ENCODE peak calls at places on chromosomes 2 and 18, in six cellular contexts. One of them, this sample, is unnamed.

GRCh38 chr2:234674781-234675201 is 177.9 kb upstream of the ARL4C start:
- DNase-seq in choroid plexus epithelial cell: peak
- DNase-seq in ovary: peak
- DNase-seq in A172: peak
- DNase-seq in fibroblast of lung: peak
- DNase-seq in left lobe of liver: no peak
- DNase-seq in this sample: no peak

GRCh38 chr2:127254386-127254981 is 34.4 kb upstream of the CYP27C1 start:
- DNase-seq in ovary: no peak
- DNase-seq in fibroblast of lung: peak
- DNase-seq in choroid plexus epithelial cell: peak
- DNase-seq in left lobe of liver: no peak
- DNase-seq in A172: peak
- DNase-seq in this sample: no peak

GRCh38 chr2:37915773-37916172 is 9.3 kb upstream of the RMDN2 start:
- DNase-seq in choroid plexus epithelial cell: no peak
- DNase-seq in A172: no peak
- DNase-seq in fibroblast of lung: no peak
- DNase-seq in left lobe of liver: no peak
- DNase-seq in ovary: no peak
- DNase-seq in this sample: no peak

GRCh38 chr2:236688157-236688556 is 118.5 kb downstream of the ACKR3 start:
- DNase-seq in A172: no peak
- DNase-seq in left lobe of liver: no peak
- DNase-seq in fibroblast of lung: no peak
- DNase-seq in choroid plexus epithelial cell: no peak
- DNase-seq in ovary: no peak
- DNase-seq in this sample: no peak

GRCh38 chr2:2845796-2846315 is 514.8 kb upstream of the MYT1L start:
- DNase-seq in fibroblast of lung: no peak
- DNase-seq in left lobe of liver: no peak
- DNase-seq in A172: no peak
- DNase-seq in choroid plexus epithelial cell: no peak
- DNase-seq in ovary: no peak
- DNase-seq in this sample: no peak

GRCh38 chr2:240793313-240794177 is 26.5 kb downstream of the KIF1A start:
- DNase-seq in fibroblast of lung: no peak
- DNase-seq in left lobe of liver: peak
- DNase-seq in choroid plexus epithelial cell: no peak
- DNase-seq in A172: no peak
- DNase-seq in ovary: no peak
- DNase-seq in this sample: no peak

GRCh38 chr18:62663731-62664336 is 51.5 kb upstream of the PHLPP1 start:
- DNase-seq in A172: peak
- DNase-seq in left lobe of liver: no peak
- DNase-seq in ovary: no peak
- DNase-seq in choroid plexus epithelial cell: peak
- DNase-seq in fibroblast of lung: peak
- DNase-seq in this sample: peak

GRCh38 chr18:25244170-25244569 is 107.8 kb downstream of the ZNF521 start:
- DNase-seq in fibroblast of lung: no peak
- DNase-seq in choroid plexus epithelial cell: no peak
- DNase-seq in A172: no peak
- DNase-seq in left lobe of liver: no peak
- DNase-seq in ovary: no peak
- DNase-seq in this sample: no peak

GRCh38 chr2:3619033-3619432 is 24.1 kb downstream of the COLEC11 start:
- DNase-seq in choroid plexus epithelial cell: no peak
- DNase-seq in A172: no peak
- DNase-seq in left lobe of liver: no peak
- DNase-seq in ovary: no peak
- DNase-seq in fibroblast of lung: no peak
- DNase-seq in this sample: no peak

GRCh38 chr2:218745559-218746469 is 35.2 kb downstream of the TTLL4 start:
- DNase-seq in fibroblast of lung: peak
- DNase-seq in choroid plexus epithelial cell: peak
- DNase-seq in ovary: no peak
- DNase-seq in left lobe of liver: no peak
- DNase-seq in A172: no peak
- DNase-seq in this sample: no peak

GRCh38 chr2:36511858-36512630 is 85.9 kb downstream of the FEZ2 start:
- DNase-seq in left lobe of liver: no peak
- DNase-seq in fibroblast of lung: no peak
- DNase-seq in ovary: no peak
- DNase-seq in choroid plexus epithelial cell: no peak
- DNase-seq in A172: no peak
- DNase-seq in this sample: peak

GRCh38 chr2:64018715-64019082 is 529 bp downstream of the VPS54 start:
- DNase-seq in left lobe of liver: no peak
- DNase-seq in fibroblast of lung: no peak
- DNase-seq in choroid plexus epithelial cell: peak
- DNase-seq in A172: peak
- DNase-seq in ovary: peak
- DNase-seq in this sample: no peak

GRCh38 chr18:57859314-57859713 is 56.2 kb upstream of the ATP8B1 start:
- DNase-seq in ovary: no peak
- DNase-seq in choroid plexus epithelial cell: peak
- DNase-seq in fibroblast of lung: peak
- DNase-seq in A172: peak
- DNase-seq in left lobe of liver: peak
- DNase-seq in this sample: peak

GRCh38 chr2:203830294-203831055 is 37.1 kb upstream of the CTLA4 start:
- DNase-seq in fibroblast of lung: no peak
- DNase-seq in choroid plexus epithelial cell: no peak
- DNase-seq in left lobe of liver: no peak
- DNase-seq in A172: no peak
- DNase-seq in ovary: no peak
- DNase-seq in this sample: no peak

GRCh38 chr2:27572998-27573429 is 9.8 kb upstream of the ZNF512 start:
- DNase-seq in choroid plexus epithelial cell: no peak
- DNase-seq in left lobe of liver: no peak
- DNase-seq in A172: no peak
- DNase-seq in ovary: no peak
- DNase-seq in fibroblast of lung: no peak
- DNase-seq in this sample: no peak

GRCh38 chr2:14745288-14746076 is 113.0 kb downstream of the LRATD1 start:
- DNase-seq in A172: no peak
- DNase-seq in fibroblast of lung: no peak
- DNase-seq in ovary: no peak
- DNase-seq in choroid plexus epithelial cell: no peak
- DNase-seq in left lobe of liver: no peak
- DNase-seq in this sample: no peak

GRCh38 chr18:58691256-58691655 is 20.0 kb downstream of the MALT1 start:
- DNase-seq in ovary: no peak
- DNase-seq in choroid plexus epithelial cell: peak
- DNase-seq in A172: no peak
- DNase-seq in left lobe of liver: no peak
- DNase-seq in fibroblast of lung: no peak
- DNase-seq in this sample: no peak

GRCh38 chr2:239168575-239168974 is 232.2 kb downstream of the HDAC4 start:
- DNase-seq in A172: no peak
- DNase-seq in left lobe of liver: peak
- DNase-seq in ovary: no peak
- DNase-seq in fibroblast of lung: no peak
- DNase-seq in choroid plexus epithelial cell: no peak
- DNase-seq in this sample: no peak

GRCh38 chr2:200177971-200178911 is 128.3 kb upstream of the SPATS2L start:
- DNase-seq in ovary: peak
- DNase-seq in fibroblast of lung: peak
- DNase-seq in left lobe of liver: no peak
- DNase-seq in choroid plexus epithelial cell: peak
- DNase-seq in A172: peak
- DNase-seq in this sample: no peak

GRCh38 chr2:234286118-234286598 is 210.7 kb downstream of the ARL4C start:
- DNase-seq in ovary: no peak
- DNase-seq in choroid plexus epithelial cell: no peak
- DNase-seq in A172: peak
- DNase-seq in left lobe of liver: no peak
- DNase-seq in fibroblast of lung: peak
- DNase-seq in this sample: no peak

GRCh38 chr2:230160112-230160660 is 59.6 kb downstream of the SP110 start:
- DNase-seq in fibroblast of lung: peak
- DNase-seq in left lobe of liver: peak
- DNase-seq in A172: peak
- DNase-seq in ovary: peak
- DNase-seq in choroid plexus epithelial cell: peak
- DNase-seq in this sample: peak

GRCh38 chr2:195022514-195022842 is 634.5 kb upstream of the SLC39A10 start:
- DNase-seq in A172: no peak
- DNase-seq in ovary: no peak
- DNase-seq in choroid plexus epithelial cell: no peak
- DNase-seq in fibroblast of lung: no peak
- DNase-seq in left lobe of liver: no peak
- DNase-seq in this sample: no peak